ENCODE peak calls at places on chromosome 6, in four cellular contexts. One of them, this sample, is unnamed.

GRCh38 chr6:24125980-24126379 is at the start of gene NRSN1:
- DNase-seq in ovary: no peak
- DNase-seq in IMR-90: no peak
- DNase-seq in HepG2: peak
- DNase-seq in this sample: no peak

GRCh38 chr6:29092957-29093356 is 5.8 kb upstream of the OR2B3 start:
- DNase-seq in ovary: no peak
- DNase-seq in IMR-90: no peak
- DNase-seq in HepG2: no peak
- DNase-seq in this sample: no peak

GRCh38 chr6:45741437-45742166 is 274.1 kb downstream of the CLIC5 start:
- DNase-seq in ovary: no peak
- DNase-seq in IMR-90: peak
- DNase-seq in HepG2: no peak
- DNase-seq in this sample: no peak

GRCh38 chr6:165469483-165469882 is 160.1 kb upstream of the C6orf118 start:
- DNase-seq in ovary: no peak
- DNase-seq in IMR-90: no peak
- DNase-seq in HepG2: no peak
- DNase-seq in this sample: no peak

GRCh38 chr6:31351734-31352496 is 5.1 kb downstream of the HLA-B start:
- DNase-seq in ovary: no peak
- DNase-seq in IMR-90: no peak
- DNase-seq in HepG2: no peak
- DNase-seq in this sample: no peak

GRCh38 chr6:24931296-24931695 is 4.5 kb downstream of the RIPOR2 start:
- DNase-seq in ovary: no peak
- DNase-seq in IMR-90: peak
- DNase-seq in HepG2: no peak
- DNase-seq in this sample: no peak

GRCh38 chr6:82441047-82441770 is 77.6 kb downstream of the TPBG start:
- DNase-seq in ovary: no peak
- DNase-seq in IMR-90: no peak
- DNase-seq in HepG2: no peak
- DNase-seq in this sample: no peak

GRCh38 chr6:125245523-125246264 is 56.1 kb downstream of the HDDC2 start:
- DNase-seq in ovary: no peak
- DNase-seq in IMR-90: no peak
- DNase-seq in HepG2: no peak
- DNase-seq in this sample: no peak

GRCh38 chr6:3623451-3624267 is 127.9 kb downstream of the PXDC1 start:
- DNase-seq in ovary: no peak
- DNase-seq in IMR-90: no peak
- DNase-seq in HepG2: no peak
- DNase-seq in this sample: no peak

GRCh38 chr6:108526739-108527174 is 34.0 kb upstream of the FOXO3 start:
- DNase-seq in ovary: no peak
- DNase-seq in IMR-90: peak
- DNase-seq in HepG2: peak
- DNase-seq in this sample: no peak

GRCh38 chr6:101761124-101761601 is 367.7 kb downstream of the GRIK2 start:
- DNase-seq in ovary: no peak
- DNase-seq in IMR-90: peak
- DNase-seq in HepG2: no peak
- DNase-seq in this sample: peak

GRCh38 chr6:145468534-145468933 is 266.8 kb downstream of the EPM2A start:
- DNase-seq in ovary: no peak
- DNase-seq in IMR-90: no peak
- DNase-seq in HepG2: no peak
- DNase-seq in this sample: no peak

GRCh38 chr6:113490356-113490755 is 366.8 kb upstream of the MARCKS start:
- DNase-seq in ovary: no peak
- DNase-seq in IMR-90: no peak
- DNase-seq in HepG2: peak
- DNase-seq in this sample: no peak

GRCh38 chr6:41531591-41532582 is 14.3 kb upstream of the FOXP4 start:
- DNase-seq in ovary: no peak
- DNase-seq in IMR-90: peak
- DNase-seq in HepG2: no peak
- DNase-seq in this sample: no peak

GRCh38 chr6:37623666-37624065 is 74.0 kb downstream of the MDGA1 start:
- DNase-seq in ovary: no peak
- DNase-seq in IMR-90: no peak
- DNase-seq in HepG2: no peak
- DNase-seq in this sample: no peak

GRCh38 chr6:170212956-170213636 is 77.8 kb downstream of the DLL1 start:
- DNase-seq in ovary: no peak
- DNase-seq in IMR-90: no peak
- DNase-seq in HepG2: no peak
- DNase-seq in this sample: peak

GRCh38 chr6:97068211-97068610 is 143.7 kb downstream of the KLHL32 start:
- DNase-seq in ovary: no peak
- DNase-seq in IMR-90: peak
- DNase-seq in HepG2: peak
- DNase-seq in this sample: no peak

GRCh38 chr6:4128748-4129147 is 6.6 kb downstream of the ECI2 start:
- DNase-seq in ovary: no peak
- DNase-seq in IMR-90: peak
- DNase-seq in HepG2: no peak
- DNase-seq in this sample: no peak

GRCh38 chr6:26457407-26457795 is 354 bp upstream of the BTN2A1 start:
- DNase-seq in ovary: peak
- DNase-seq in IMR-90: no peak
- DNase-seq in HepG2: no peak
- DNase-seq in this sample: peak

GRCh38 chr6:126312013-126312665 is 27.8 kb upstream of the CENPW start:
- DNase-seq in ovary: no peak
- DNase-seq in IMR-90: no peak
- DNase-seq in HepG2: peak
- DNase-seq in this sample: no peak

GRCh38 chr6:97422171-97422570 is 139.2 kb upstream of the MMS22L start:
- DNase-seq in ovary: no peak
- DNase-seq in IMR-90: no peak
- DNase-seq in HepG2: no peak
- DNase-seq in this sample: no peak

DNA sequence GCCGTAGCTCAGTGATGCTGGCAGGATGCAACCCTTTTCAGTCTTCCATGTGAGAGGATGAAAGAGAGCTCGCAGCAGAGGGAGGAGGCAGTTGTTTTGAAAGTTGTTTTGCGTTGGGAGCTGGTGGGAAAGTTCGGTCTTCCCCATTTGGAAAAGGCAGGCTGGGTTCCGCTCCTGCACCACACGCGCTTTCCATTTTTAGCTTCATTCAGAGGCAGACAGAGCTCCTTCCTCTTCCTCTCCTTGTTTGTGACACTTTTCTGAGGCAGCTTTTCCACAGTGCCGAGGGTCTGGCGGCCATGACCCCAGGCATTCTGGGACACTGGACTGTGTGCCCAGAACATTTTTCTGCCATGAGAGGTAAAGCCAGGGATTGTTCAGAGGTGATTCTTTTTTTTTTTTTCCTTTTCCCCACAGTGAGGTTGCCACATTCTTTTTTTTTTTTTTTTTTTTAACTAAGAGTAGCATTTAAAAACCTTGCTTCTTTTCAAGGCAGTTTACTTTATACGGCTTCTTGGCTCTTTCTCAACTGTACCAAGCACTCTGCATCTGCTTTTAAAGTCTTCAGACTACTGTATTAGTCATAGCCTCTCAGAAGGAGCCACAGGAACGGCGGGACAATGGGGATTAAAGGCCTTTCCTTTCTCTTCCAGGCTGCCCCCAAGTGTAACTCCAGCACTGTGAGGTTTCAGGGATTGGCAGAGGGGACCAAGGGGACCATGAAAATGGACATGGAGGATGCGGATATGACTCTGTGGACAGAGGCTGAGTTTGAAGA is 1.6 kb downstream of the PRDM1 start:
- DNase-seq in ovary: no peak
- DNase-seq in IMR-90: peak
- DNase-seq in HepG2: no peak
- DNase-seq in this sample: peak
- TF ChIP-seq POLR2A in ovary: no peak
- TF ChIP-seq POLR2A in IMR-90: no peak
- TF ChIP-seq POLR2A in HepG2: no peak
- TF ChIP-seq POLR2A in this sample: no peak

DNA sequence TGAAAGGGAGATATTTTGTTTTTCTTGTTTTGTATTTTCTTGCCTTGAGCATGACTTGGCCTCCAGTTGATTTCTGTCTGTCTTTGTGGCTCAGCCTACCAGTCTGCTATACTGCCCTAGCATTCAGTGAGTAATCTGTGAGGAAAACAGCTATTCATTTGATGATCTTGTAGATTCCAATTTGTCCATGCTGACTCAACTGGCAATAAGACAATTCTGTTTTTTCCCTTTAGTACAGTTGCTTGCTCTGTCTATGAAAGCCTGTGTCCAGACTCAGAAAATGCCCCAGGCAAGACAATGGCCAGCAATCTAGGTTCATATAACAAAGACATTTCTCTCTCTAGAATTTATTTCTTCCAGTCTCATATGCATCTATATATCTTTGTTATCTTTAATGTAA is 10.9 kb upstream of the SOX4 start:
- DNase-seq in ovary: no peak
- DNase-seq in IMR-90: peak
- DNase-seq in HepG2: no peak
- DNase-seq in this sample: no peak
- TF ChIP-seq POLR2A in ovary: no peak
- TF ChIP-seq POLR2A in IMR-90: no peak
- TF ChIP-seq POLR2A in HepG2: no peak
- TF ChIP-seq POLR2A in this sample: no peak

GRCh38 chr6:5457036-5457435 is 195.7 kb downstream of the FARS2 start:
- DNase-seq in ovary: no peak
- DNase-seq in IMR-90: peak
- DNase-seq in HepG2: no peak
- DNase-seq in this sample: no peak
- TF ChIP-seq POLR2A in ovary: no peak
- TF ChIP-seq POLR2A in IMR-90: no peak
- TF ChIP-seq POLR2A in HepG2: no peak
- TF ChIP-seq POLR2A in this sample: no peak

GRCh38 chr6:27836783-27837635 is 75.2 kb downstream of the OR2B2 start:
- DNase-seq in ovary: peak
- DNase-seq in IMR-90: peak
- DNase-seq in HepG2: peak
- DNase-seq in this sample: peak
- TF ChIP-seq POLR2A in ovary: peak
- TF ChIP-seq POLR2A in IMR-90: peak
- TF ChIP-seq POLR2A in HepG2: peak
- TF ChIP-seq POLR2A in this sample: peak